ENCODE peak calls at places on chromosomes 16 and 17, in eight cellular contexts. U, B, Z, C, M, W, L and D are unnamed samples.

GRCh38 chr16:60413969-60414368 is 1622.3 kb downstream of the CDH8 start:
- DNase-seq in U (no peak), B (no peak), Z (no peak), C (no peak), M (no peak), W (no peak), L (no peak), D (no peak)

GRCh38 chr17:62860962-62861873 is 53.1 kb upstream of the MARCHF10 start:
- DNase-seq in U (no peak), B (no peak), Z (no peak), C (no peak), M (no peak), W (no peak), L (no peak), D (no peak)

GRCh38 chr16:5793556-5793955 is 696.0 kb upstream of the EEF2KMT start:
- DNase-seq in U (no peak), B (no peak), Z (no peak), C (no peak), M (no peak), W (no peak), L (no peak), D (no peak)

GRCh38 chr17:28746611-28747045 is 2.8 kb downstream of the TRAF4 start:
- DNase-seq in U (no peak), B (no peak), Z (peak), C (peak), M (no peak), W (peak), L (no peak), D (no peak)

GRCh38 chr17:9538626-9539025 is 37.0 kb downstream of the STX8 start:
- DNase-seq in U (no peak), B (no peak), Z (no peak), C (no peak), M (no peak), W (no peak), L (no peak), D (no peak)

GRCh38 chr17:7133424-7133823 is 18.8 kb upstream of the ASGR2 start:
- DNase-seq in U (peak), B (no peak), Z (no peak), C (no peak), M (peak), W (no peak), L (no peak), D (no peak)

GRCh38 chr17:44766409-44767038 is 7.7 kb downstream of the ADAM11 start:
- DNase-seq in U (no peak), B (no peak), Z (no peak), C (no peak), M (no peak), W (no peak), L (peak), D (peak)

GRCh38 chr16:7209598-7209997 is 123.0 kb upstream of the RBFOX1 start:
- DNase-seq in U (no peak), B (no peak), Z (no peak), C (no peak), M (no peak), W (no peak), L (no peak), D (no peak)

GRCh38 chr16:11841026-11841425 is 10.3 kb downstream of the RSL1D1 start:
- DNase-seq in U (no peak), B (no peak), Z (no peak), C (no peak), M (peak), W (no peak), L (no peak), D (no peak)

GRCh38 chr17:83160443-83161297 is 81.3 kb downstream of the METRNL start:
- DNase-seq in U (no peak), B (no peak), Z (no peak), C (no peak), M (no peak), W (no peak), L (no peak), D (no peak)

GRCh38 chr16:2364638-2365210 is 24.2 kb upstream of the ABCA3 start:
- DNase-seq in U (no peak), B (no peak), Z (no peak), C (no peak), M (no peak), W (peak), L (no peak), D (no peak)

GRCh38 chr17:15038656-15039055 is 226.5 kb downstream of the PMP22 start:
- DNase-seq in U (no peak), B (no peak), Z (no peak), C (no peak), M (no peak), W (peak), L (no peak), D (no peak)